ENCODE peak calls at places on chromosome 1, in four cellular contexts. One of them, this sample, is unnamed.

GRCh38 chr1:229781453-229781852 is 155.4 kb downstream of the URB2 start:
- DNase-seq in IMR-90: no peak
- DNase-seq in OCI-LY7: peak; percentile 17
- DNase-seq in neural progenitor cell: no peak
- DNase-seq in this sample: peak; percentile 27

GRCh38 chr1:32485554-32486255 is 20.8 kb downstream of the ZBTB8B start:
- DNase-seq in IMR-90: peak; percentile 15
- DNase-seq in OCI-LY7: no peak
- DNase-seq in neural progenitor cell: no peak
- DNase-seq in this sample: no peak

GRCh38 chr1:37177230-37177864 is 143.0 kb upstream of the GRIK3 start:
- DNase-seq in IMR-90: peak; percentile 1
- DNase-seq in OCI-LY7: peak; percentile 50
- DNase-seq in neural progenitor cell: peak; percentile 66
- DNase-seq in this sample: peak; percentile 33

GRCh38 chr1:92993581-92993980 is 32.3 kb upstream of the DIPK1A start:
- DNase-seq in IMR-90: no peak
- DNase-seq in OCI-LY7: no peak
- DNase-seq in neural progenitor cell: no peak
- DNase-seq in this sample: no peak

GRCh38 chr1:15277933-15278332 is 30.9 kb downstream of the FHAD1 start:
- DNase-seq in IMR-90: no peak
- DNase-seq in OCI-LY7: no peak
- DNase-seq in neural progenitor cell: no peak
- DNase-seq in this sample: no peak

GRCh38 chr1:176193023-176193422 is 14.1 kb downstream of the COP1 start:
- DNase-seq in IMR-90: no peak
- DNase-seq in OCI-LY7: no peak
- DNase-seq in neural progenitor cell: no peak
- DNase-seq in this sample: no peak

GRCh38 chr1:150066838-150067183 is 765 bp upstream of the VPS45 start:
- DNase-seq in IMR-90: no peak
- DNase-seq in OCI-LY7: peak; percentile 83
- DNase-seq in neural progenitor cell: peak; percentile 79
- DNase-seq in this sample: peak; percentile 57

GRCh38 chr1:25064465-25065238 is 134.6 kb upstream of the RUNX3 start:
- DNase-seq in IMR-90: no peak
- DNase-seq in OCI-LY7: no peak
- DNase-seq in neural progenitor cell: no peak
- DNase-seq in this sample: no peak

GRCh38 chr1:15525043-15525958 is 1.3 kb upstream of the CASP9 start:
- DNase-seq in IMR-90: no peak
- DNase-seq in OCI-LY7: peak; percentile 24
- DNase-seq in neural progenitor cell: peak; percentile 99
- DNase-seq in this sample: peak; percentile 97

GRCh38 chr1:154772056-154772455 is 98.0 kb downstream of the KCNN3 start:
- DNase-seq in IMR-90: no peak
- DNase-seq in OCI-LY7: no peak
- DNase-seq in neural progenitor cell: no peak
- DNase-seq in this sample: no peak

GRCh38 chr1:184150776-184151531 is 99.4 kb downstream of the TSEN15 start:
- DNase-seq in IMR-90: peak; percentile 36
- DNase-seq in OCI-LY7: no peak
- DNase-seq in neural progenitor cell: no peak
- DNase-seq in this sample: no peak

GRCh38 chr1:21651214-21652042 is 17.7 kb downstream of the RAP1GAP start:
- DNase-seq in IMR-90: no peak
- DNase-seq in OCI-LY7: no peak
- DNase-seq in neural progenitor cell: peak; percentile 90
- DNase-seq in this sample: no peak

GRCh38 chr1:224800486-224801119 is 128.9 kb upstream of the DNAH14 start:
- DNase-seq in IMR-90: no peak
- DNase-seq in OCI-LY7: no peak
- DNase-seq in neural progenitor cell: no peak
- DNase-seq in this sample: no peak

GRCh38 chr1:172824199-172824598 is 165.3 kb downstream of the FASLG start:
- DNase-seq in IMR-90: peak; percentile 14
- DNase-seq in OCI-LY7: no peak
- DNase-seq in neural progenitor cell: no peak
- DNase-seq in this sample: no peak

GRCh38 chr1:172823534-172823933 is 164.6 kb downstream of the FASLG start:
- DNase-seq in IMR-90: peak; percentile 68
- DNase-seq in OCI-LY7: no peak
- DNase-seq in neural progenitor cell: no peak
- DNase-seq in this sample: no peak

GRCh38 chr1:172818841-172819527 is 160.1 kb downstream of the FASLG start:
- DNase-seq in IMR-90: no peak
- DNase-seq in OCI-LY7: peak; percentile 91
- DNase-seq in neural progenitor cell: no peak
- DNase-seq in this sample: peak; percentile 95

GRCh38 chr1:172820759-172821158 is 161.9 kb downstream of the FASLG start:
- DNase-seq in IMR-90: peak; percentile 38
- DNase-seq in OCI-LY7: no peak
- DNase-seq in neural progenitor cell: no peak
- DNase-seq in this sample: no peak

DNA sequence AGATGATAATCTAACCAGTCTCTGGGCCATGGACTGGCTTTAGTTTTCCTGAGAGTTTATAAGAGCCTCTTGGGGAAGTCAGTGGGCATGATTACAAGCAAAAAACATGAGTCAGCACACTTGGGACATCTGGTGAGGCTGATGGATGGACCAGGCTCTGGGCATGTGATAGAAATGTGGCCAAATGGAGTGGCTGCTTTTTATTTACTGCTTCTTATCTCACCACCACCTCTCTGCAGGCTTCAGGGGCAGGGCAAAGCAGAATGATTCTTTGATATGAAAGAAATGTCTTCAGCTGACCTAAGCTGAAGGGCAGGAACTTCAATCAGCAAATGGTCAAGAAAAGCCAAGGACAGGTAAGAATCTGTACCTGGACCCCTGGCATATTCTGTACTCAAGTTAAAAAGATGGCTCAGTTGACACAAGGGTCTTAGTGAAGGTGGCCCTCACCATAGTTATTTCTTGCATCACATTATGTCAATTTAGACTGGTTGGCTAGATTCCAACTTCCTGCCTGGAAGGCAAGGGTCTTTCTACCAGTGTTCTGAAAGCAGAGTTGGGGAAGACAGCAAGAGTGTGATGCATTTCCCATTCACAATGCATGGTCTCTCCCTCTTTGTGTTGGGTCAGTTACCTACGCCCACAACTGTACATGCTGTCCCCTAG is 162.8 kb downstream of the FASLG start:
- DNase-seq in IMR-90: peak; percentile 80
- DNase-seq in OCI-LY7: no peak
- DNase-seq in neural progenitor cell: no peak
- DNase-seq in this sample: no peak
- H2AFZ ChIP-seq in IMR-90: peak overlapping the region; percentile 6
- H2AFZ ChIP-seq in OCI-LY7: peak overlapping the region; percentile 83
- H2AFZ ChIP-seq in neural progenitor cell: no peak overlapping the region
- H2AFZ ChIP-seq in this sample: no peak overlapping the region

GRCh38 chr1:44038876-44039657 is 7.8 kb upstream of the SLC6A9 start:
- DNase-seq in IMR-90: peak; percentile 39
- DNase-seq in OCI-LY7: no peak
- DNase-seq in neural progenitor cell: no peak
- DNase-seq in this sample: no peak
- H3K4me1 ChIP-seq in IMR-90: peaks cover 1% of the 10 kb centered on the region
- H3K4me1 ChIP-seq in OCI-LY7: no peaks in the 10 kb centered on the region
- H3K4me1 ChIP-seq in neural progenitor cell: peaks cover 17% of the 10 kb centered on the region
- H3K4me1 ChIP-seq in this sample: no peaks in the 10 kb centered on the region

DNA sequence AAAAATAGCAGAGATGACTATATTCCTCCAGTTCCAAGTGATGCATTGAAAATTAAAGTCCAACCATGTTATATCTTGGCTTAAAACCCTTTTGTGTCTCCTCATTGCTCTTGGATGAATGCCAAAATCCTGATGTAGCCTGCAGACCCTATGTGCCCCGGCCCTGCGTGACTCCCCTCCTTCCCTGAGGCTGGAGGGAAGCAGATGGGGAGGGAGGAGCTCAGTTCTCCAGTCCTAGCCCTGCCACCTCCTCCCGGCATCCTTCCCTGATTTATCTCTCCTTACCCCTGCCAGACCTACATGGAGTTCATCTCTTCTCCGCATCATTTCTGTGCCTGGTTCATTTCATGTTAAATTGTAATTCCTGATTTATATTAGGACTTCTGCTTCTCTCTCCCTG is 397.5 kb downstream of the PTPRU start:
- DNase-seq in IMR-90: no peak
- DNase-seq in OCI-LY7: no peak
- DNase-seq in neural progenitor cell: no peak
- DNase-seq in this sample: no peak
- H2AFZ ChIP-seq in IMR-90: no peak overlapping the region
- H2AFZ ChIP-seq in OCI-LY7: no peak overlapping the region
- H2AFZ ChIP-seq in neural progenitor cell: no peak overlapping the region
- H2AFZ ChIP-seq in this sample: no peak overlapping the region

GRCh38 chr1:41364444-41365319 is 3.4 kb downstream of the FOXO6 start:
- DNase-seq in IMR-90: no peak
- DNase-seq in OCI-LY7: no peak
- DNase-seq in neural progenitor cell: no peak
- DNase-seq in this sample: no peak
- H3K4me1 ChIP-seq in IMR-90: peaks cover 1% of the 10 kb centered on the region
- H3K4me1 ChIP-seq in OCI-LY7: peaks cover 12% of the 10 kb centered on the region
- H3K4me1 ChIP-seq in neural progenitor cell: peaks cover 41% of the 10 kb centered on the region
- H3K4me1 ChIP-seq in this sample: peaks cover 5% of the 10 kb centered on the region

DNA sequence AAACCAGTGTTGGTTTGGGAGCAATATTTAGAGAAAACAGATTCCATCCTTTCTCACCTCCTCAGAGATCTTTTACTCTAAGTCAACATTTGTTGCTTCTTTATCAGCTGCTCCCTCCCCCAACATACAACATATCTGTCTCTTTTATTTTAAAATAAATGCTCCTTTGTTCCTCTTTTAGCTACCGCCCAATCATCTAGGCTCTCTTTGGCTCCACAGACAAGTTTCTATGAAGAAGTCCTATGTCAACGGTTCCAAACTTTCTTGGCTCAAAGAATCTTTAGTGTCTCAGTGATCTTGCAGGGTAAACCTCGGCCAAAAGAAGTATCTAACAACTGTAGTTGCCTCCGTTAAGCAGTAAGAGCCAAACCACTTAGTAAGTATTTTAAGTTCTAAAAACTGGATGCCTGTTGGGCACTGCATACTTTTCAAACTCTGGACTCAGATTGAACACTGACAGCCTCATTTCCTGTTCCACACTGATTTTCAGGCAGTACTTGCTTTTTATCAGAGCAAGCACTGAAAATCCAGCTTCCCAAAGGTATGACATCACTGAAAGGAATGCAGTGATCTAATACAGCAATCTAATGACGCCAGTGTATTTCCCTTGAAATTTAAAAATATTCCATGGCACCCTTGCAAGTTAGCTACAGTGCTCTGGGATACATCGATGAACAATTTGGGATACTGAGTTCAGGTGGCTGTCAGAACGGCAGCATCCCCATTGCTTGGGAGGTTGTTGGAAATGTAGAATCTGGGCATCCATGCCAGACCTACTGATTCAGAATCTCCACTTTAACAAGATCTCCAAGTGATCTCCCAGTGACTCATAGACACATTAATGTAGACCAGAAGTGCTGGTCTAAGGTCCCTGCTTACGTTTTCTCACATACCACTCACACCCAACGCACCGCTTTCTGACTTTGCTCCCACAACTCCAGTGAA is 26.8 kb downstream of the EGLN1 start:
- DNase-seq in IMR-90: peak; percentile 98
- DNase-seq in OCI-LY7: no peak
- DNase-seq in neural progenitor cell: no peak
- DNase-seq in this sample: no peak
- H2AFZ ChIP-seq in IMR-90: peak overlapping the region; percentile 55
- H2AFZ ChIP-seq in OCI-LY7: no peak overlapping the region
- H2AFZ ChIP-seq in neural progenitor cell: no peak overlapping the region
- H2AFZ ChIP-seq in this sample: no peak overlapping the region

DNA sequence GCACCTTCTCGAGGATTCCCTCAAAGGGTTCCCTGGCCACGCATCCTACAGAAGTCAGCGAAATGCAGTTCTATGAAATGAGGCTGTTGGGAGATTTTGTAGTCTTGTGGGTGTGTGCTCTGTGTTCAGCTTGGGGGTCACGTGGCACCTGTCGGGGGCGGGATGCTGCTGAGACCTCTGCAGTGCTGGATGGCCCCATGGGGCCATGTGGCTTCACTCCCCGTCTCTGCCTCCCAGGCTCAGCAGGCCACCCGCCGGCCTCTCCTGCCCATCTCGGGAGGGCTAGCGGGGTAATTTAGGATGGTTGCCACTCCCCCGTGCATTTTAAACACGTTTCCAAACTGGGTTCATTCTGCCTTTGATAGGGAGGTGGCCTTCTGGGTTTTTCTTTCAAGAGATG is 277.4 kb upstream of the VAMP3 start:
- DNase-seq in IMR-90: no peak
- DNase-seq in OCI-LY7: no peak
- DNase-seq in neural progenitor cell: no peak
- DNase-seq in this sample: no peak
- H3K4me1 ChIP-seq in IMR-90: peaks cover 9% of the 10 kb centered on the region
- H3K4me1 ChIP-seq in OCI-LY7: no peaks in the 10 kb centered on the region
- H3K4me1 ChIP-seq in neural progenitor cell: peaks cover 13% of the 10 kb centered on the region
- H3K4me1 ChIP-seq in this sample: no peaks in the 10 kb centered on the region

DNA sequence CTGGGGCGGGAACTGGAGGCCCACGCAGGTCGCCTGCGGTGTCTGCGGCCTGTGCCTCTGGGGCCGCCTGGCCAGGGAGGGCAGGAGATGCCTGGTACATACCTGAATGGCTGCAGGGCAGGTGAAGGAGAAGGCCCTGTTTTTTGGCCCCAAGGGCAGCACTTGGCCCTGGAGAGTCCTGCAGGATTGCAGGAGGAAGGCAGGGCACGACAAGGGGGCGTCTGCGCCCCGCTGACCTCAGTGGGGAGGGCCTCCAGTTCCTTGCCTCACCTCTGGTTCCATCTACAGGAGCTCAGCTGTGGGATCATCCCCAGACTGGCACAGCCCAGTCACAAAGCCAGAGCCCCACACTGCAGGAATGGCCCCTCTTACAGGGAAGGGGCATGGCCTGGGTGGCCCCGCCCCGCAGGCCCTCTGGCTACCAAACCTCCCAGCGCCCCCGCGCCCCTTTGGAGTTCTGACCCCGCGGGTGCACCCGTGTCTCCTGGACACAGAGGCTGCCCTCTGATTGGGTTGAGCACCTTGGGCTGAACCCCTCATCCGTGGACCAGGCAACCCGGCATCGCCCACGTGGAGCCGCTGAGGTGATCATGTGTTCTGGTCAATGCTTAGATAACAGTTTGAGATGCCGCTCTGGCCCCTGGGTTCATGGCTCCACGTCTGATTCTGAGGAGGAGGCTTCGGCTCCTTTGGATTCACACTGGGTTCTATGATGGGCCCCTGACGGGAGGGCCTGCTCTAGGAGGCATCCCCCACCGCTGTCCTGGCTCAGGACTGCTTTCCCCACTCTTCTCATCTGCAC is 1.3 kb upstream of the PEX10 start:
- DNase-seq in IMR-90: no peak
- DNase-seq in OCI-LY7: peak; percentile 30
- DNase-seq in neural progenitor cell: peak; percentile 41
- DNase-seq in this sample: peak; percentile 20
- H2AFZ ChIP-seq in IMR-90: peak overlapping the region; percentile 100
- H2AFZ ChIP-seq in OCI-LY7: no peak overlapping the region
- H2AFZ ChIP-seq in neural progenitor cell: no peak overlapping the region
- H2AFZ ChIP-seq in this sample: peak overlapping the region; percentile 70

GRCh38 chr1:164704954-164705353 is 146.0 kb downstream of the PBX1 start:
- DNase-seq in IMR-90: no peak
- DNase-seq in OCI-LY7: no peak
- DNase-seq in neural progenitor cell: peak; percentile 60
- DNase-seq in this sample: no peak
- H3K4me1 ChIP-seq in IMR-90: peaks cover 30% of the 10 kb centered on the region
- H3K4me1 ChIP-seq in OCI-LY7: no peaks in the 10 kb centered on the region
- H3K4me1 ChIP-seq in neural progenitor cell: peaks cover 30% of the 10 kb centered on the region
- H3K4me1 ChIP-seq in this sample: no peaks in the 10 kb centered on the region

This sample was measured in MM.1S.